ENCODE peak calls at places on chromosomes 12 and 14, in eight cellular contexts. Y is non-pigmented ciliary epithelial cell; S is posterior cingulate gyrus; R is neuronal stem cell; A is kidney; B is GM23338; O is H54; G is stimulated activated CD8-positive, alpha-beta memory T cell treated with anti-CD3 and anti-CD28 coated beads, Interleukin-15, amount 100 ng/mL, for 24 hours. X is an unnamed sample.

GRCh38 chr12:124833693-124834122 is 30.0 kb downstream of the SCARB1 start:
- DNase-seq in Y (no peak), S (no peak), R (peak), A (no peak), B (peak), O (peak), G (no peak), X (peak)

GRCh38 chr14:45298427-45299117 is 45.6 kb upstream of the MIS18BP1 start:
- DNase-seq in Y (no peak), S (no peak), R (no peak), A (no peak), B (no peak), O (no peak), G (no peak), X (no peak)

GRCh38 chr12:91577586-91578539 is 395.2 kb upstream of the DCN start:
- DNase-seq in Y (no peak), S (no peak), R (no peak), A (no peak), B (peak), O (no peak), G (no peak), X (no peak)

GRCh38 chr12:108214486-108214885 is 85.4 kb downstream of the WSCD2 start:
- DNase-seq in Y (no peak), S (no peak), R (peak), A (no peak), B (peak), O (peak), G (no peak), X (no peak)

GRCh38 chr12:124296916-124297351 is 2.0 kb downstream of the RFLNA start:
- DNase-seq in Y (no peak), S (no peak), R (no peak), A (peak), B (no peak), O (no peak), G (no peak), X (no peak)

GRCh38 chr12:58787021-58787760 is 133.1 kb downstream of the LRIG3 start:
- DNase-seq in Y (no peak), S (no peak), R (no peak), A (no peak), B (no peak), O (no peak), G (no peak), X (no peak)

GRCh38 chr14:38867561-38868150 is 235.4 kb downstream of the SEC23A start:
- DNase-seq in Y (peak), S (peak), R (peak), A (no peak), B (peak), O (peak), G (peak), X (peak)

GRCh38 chr12:109621864-109622485 is 48.4 kb downstream of the MVK start:
- DNase-seq in Y (no peak), S (no peak), R (no peak), A (no peak), B (peak), O (no peak), G (no peak), X (no peak)

GRCh38 chr12:83818888-83819287 is 1093.7 kb downstream of the SLC6A15 start:
- DNase-seq in Y (no peak), S (no peak), R (no peak), A (peak), B (no peak), O (no peak), G (no peak), X (no peak)

GRCh38 chr14:67999693-68000384 is 180.3 kb downstream of the RAD51B start:
- DNase-seq in Y (no peak), S (no peak), R (no peak), A (no peak), B (no peak), O (peak), G (no peak), X (no peak)

GRCh38 chr12:85260904-85261303 is 19.1 kb upstream of the ALX1 start:
- DNase-seq in Y (no peak), S (no peak), R (no peak), A (no peak), B (no peak), O (no peak), G (no peak), X (no peak)

GRCh38 chr12:51970904-51971646 is 19.6 kb downstream of the ACVR1B start:
- DNase-seq in Y (no peak), S (no peak), R (no peak), A (no peak), B (peak), O (no peak), G (no peak), X (no peak)

GRCh38 chr12:123089125-123089524 is 61.8 kb downstream of the PITPNM2 start:
- DNase-seq in Y (no peak), S (no peak), R (no peak), A (no peak), B (no peak), O (no peak), G (no peak), X (no peak)

GRCh38 chr14:34699873-34700621 is 14.3 kb downstream of the CFL2 start:
- DNase-seq in Y (no peak), S (no peak), R (no peak), A (no peak), B (no peak), O (no peak), G (no peak), X (no peak)

GRCh38 chr12:92421042-92421441 is 275.4 kb upstream of the BTG1 start:
- DNase-seq in Y (no peak), S (no peak), R (no peak), A (no peak), B (no peak), O (no peak), G (no peak), X (no peak)

GRCh38 chr12:68792952-68793351 is 15.0 kb upstream of the MDM2 start:
- DNase-seq in Y (no peak), S (no peak), R (no peak), A (no peak), B (peak), O (peak), G (no peak), X (no peak)

GRCh38 chr12:5343711-5344110 is 88.2 kb upstream of the NTF3 start:
- DNase-seq in Y (no peak), S (no peak), R (no peak), A (no peak), B (no peak), O (no peak), G (no peak), X (no peak)

GRCh38 chr12:107349839-107350238 is 256.5 kb upstream of the CRY1 start:
- DNase-seq in Y (no peak), S (no peak), R (no peak), A (no peak), B (no peak), O (no peak), G (no peak), X (no peak)

GRCh38 chr14:58408681-58409080 is 13.0 kb downstream of the TOMM20L start:
- DNase-seq in Y (no peak), S (no peak), R (no peak), A (no peak), B (no peak), O (no peak), G (no peak), X (no peak)

GRCh38 chr14:75982724-75983358 is 1.0 kb upstream of the TGFB3 start:
- DNase-seq in Y (no peak), S (no peak), R (no peak), A (peak), B (no peak), O (peak), G (no peak), X (no peak)

GRCh38 chr12:124681779-124682391 is 114.5 kb upstream of the NCOR2 start:
- DNase-seq in Y (no peak), S (no peak), R (no peak), A (peak), B (no peak), O (peak), G (no peak), X (no peak)

GRCh38 chr12:107590369-107591094 is 95.1 kb upstream of the PWP1 start:
- DNase-seq in Y (no peak), S (no peak), R (no peak), A (no peak), B (no peak), O (no peak), G (no peak), X (no peak)

GRCh38 chr12:111636209-111636928 is 37.3 kb upstream of the ATXN2 start:
- DNase-seq in Y (no peak), S (peak), R (peak), A (peak), B (peak), O (no peak), G (no peak), X (peak)

GRCh38 chr14:60736494-60736893 is 1.9 kb downstream of the MNAT1 start:
- DNase-seq in Y (peak), S (no peak), R (no peak), A (no peak), B (peak), O (no peak), G (no peak), X (no peak)

GRCh38 chr12:92278378-92278828 is 132.8 kb upstream of the BTG1 start:
- DNase-seq in Y (no peak), S (no peak), R (no peak), A (no peak), B (no peak), O (no peak), G (no peak), X (no peak)

GRCh38 chr12:53063708-53064612 is 14.1 kb downstream of the TNS2 start:
- DNase-seq in Y (no peak), S (no peak), R (no peak), A (peak), B (no peak), O (no peak), G (no peak), X (no peak)

GRCh38 chr14:51507556-51508511 is 143.9 kb upstream of the FRMD6 start:
- DNase-seq in Y (no peak), S (peak), R (no peak), A (peak), B (no peak), O (no peak), G (no peak), X (no peak)

GRCh38 chr12:11719678-11720099 is 70.2 kb downstream of the ETV6 start:
- DNase-seq in Y (peak), S (no peak), R (no peak), A (peak), B (peak), O (peak), G (peak), X (no peak)

GRCh38 chr12:176321-177181 is 37.4 kb downstream of the SLC6A12 start:
- DNase-seq in Y (no peak), S (no peak), R (no peak), A (no peak), B (no peak), O (peak), G (no peak), X (no peak)

GRCh38 chr14:103427485-103428443 is 42.5 kb downstream of the MARK3 start:
- DNase-seq in Y (no peak), S (no peak), R (no peak), A (no peak), B (peak), O (no peak), G (no peak), X (peak)

GRCh38 chr14:76133103-76133502 is 18.6 kb upstream of the GPATCH2L start:
- DNase-seq in Y (no peak), S (no peak), R (peak), A (no peak), B (peak), O (peak), G (no peak), X (no peak)

GRCh38 chr12:43676183-43676813 is 82.3 kb downstream of the PUS7L start:
- DNase-seq in Y (no peak), S (no peak), R (no peak), A (no peak), B (peak), O (no peak), G (no peak), X (no peak)

GRCh38 chr14:93056840-93057585 is 58.7 kb downstream of the ITPK1 start:
- DNase-seq in Y (no peak), S (no peak), R (no peak), A (no peak), B (no peak), O (peak), G (no peak), X (no peak)

GRCh38 chr12:29844667-29845066 is 60.9 kb upstream of the TMTC1 start:
- DNase-seq in Y (no peak), S (no peak), R (no peak), A (no peak), B (no peak), O (no peak), G (no peak), X (no peak)

GRCh38 chr12:124577986-124578385 is 10.6 kb upstream of the NCOR2 start:
- DNase-seq in Y (no peak), S (no peak), R (no peak), A (no peak), B (no peak), O (no peak), G (no peak), X (no peak)

GRCh38 chr12:49621651-49622500 is 1.5 kb upstream of the PRPF40B start:
- DNase-seq in Y (no peak), S (no peak), R (no peak), A (no peak), B (no peak), O (no peak), G (no peak), X (no peak)